ENCODE peak calls at places on chromosome 10, in six cellular contexts. One of them, this sample, is unnamed.

GRCh38 chr10:72242675-72243074 is 26.6 kb upstream of the ASCC1 start:
- DNase-seq in aorta: peak; percentile 84
- DNase-seq in WERI-Rb-1: no peak
- DNase-seq in BE2C: no peak
- DNase-seq in A673: no peak
- DNase-seq in left ventricle myocardium inferior: peak; percentile 68
- DNase-seq in this sample: no peak

GRCh38 chr10:94780844-94781243 is 18.4 kb downstream of the CYP2C19 start:
- DNase-seq in BE2C: no peak
- DNase-seq in aorta: no peak
- DNase-seq in A673: no peak
- DNase-seq in WERI-Rb-1: no peak
- DNase-seq in left ventricle myocardium inferior: no peak
- DNase-seq in this sample: no peak

GRCh38 chr10:44010873-44011602 is 362.4 kb upstream of the ZNF32 start:
- DNase-seq in WERI-Rb-1: no peak
- DNase-seq in aorta: no peak
- DNase-seq in left ventricle myocardium inferior: peak; percentile 41
- DNase-seq in BE2C: no peak
- DNase-seq in A673: no peak
- DNase-seq in this sample: no peak

GRCh38 chr10:86518781-86519180 is 2.8 kb downstream of the WAPL start:
- DNase-seq in aorta: no peak
- DNase-seq in WERI-Rb-1: no peak
- DNase-seq in left ventricle myocardium inferior: no peak
- DNase-seq in A673: no peak
- DNase-seq in BE2C: no peak
- DNase-seq in this sample: no peak

GRCh38 chr10:58820862-58821559 is 308.3 kb downstream of the BICC1 start:
- DNase-seq in BE2C: peak; percentile 39
- DNase-seq in A673: peak; percentile 79
- DNase-seq in aorta: peak; percentile 44
- DNase-seq in left ventricle myocardium inferior: no peak
- DNase-seq in WERI-Rb-1: no peak
- DNase-seq in this sample: no peak

GRCh38 chr10:74502963-74503608 is 323.3 kb upstream of the KAT6B start:
- DNase-seq in left ventricle myocardium inferior: no peak
- DNase-seq in WERI-Rb-1: no peak
- DNase-seq in A673: peak; percentile 94
- DNase-seq in BE2C: no peak
- DNase-seq in aorta: no peak
- DNase-seq in this sample: no peak

GRCh38 chr10:95542330-95542729 is 18.8 kb downstream of the SORBS1 start:
- DNase-seq in A673: no peak
- DNase-seq in WERI-Rb-1: no peak
- DNase-seq in aorta: no peak
- DNase-seq in BE2C: no peak
- DNase-seq in left ventricle myocardium inferior: no peak
- DNase-seq in this sample: no peak

GRCh38 chr10:120949511-120950102 is 98.4 kb downstream of the WDR11 start:
- DNase-seq in aorta: no peak
- DNase-seq in A673: no peak
- DNase-seq in WERI-Rb-1: no peak
- DNase-seq in left ventricle myocardium inferior: no peak
- DNase-seq in BE2C: no peak
- DNase-seq in this sample: no peak

GRCh38 chr10:68560201-68560915 is at the start of gene TET1:
- DNase-seq in BE2C: peak; percentile 76
- DNase-seq in left ventricle myocardium inferior: peak; percentile 50
- DNase-seq in aorta: peak; percentile 50
- DNase-seq in A673: peak; percentile 78
- DNase-seq in WERI-Rb-1: peak; percentile 84
- DNase-seq in this sample: peak; percentile 83

GRCh38 chr10:73908853-73909611 is 1.9 kb upstream of the PLAU start:
- DNase-seq in BE2C: no peak
- DNase-seq in left ventricle myocardium inferior: peak; percentile 33
- DNase-seq in A673: peak; percentile 85
- DNase-seq in aorta: peak; percentile 73
- DNase-seq in WERI-Rb-1: no peak
- DNase-seq in this sample: peak; percentile 99

DNA sequence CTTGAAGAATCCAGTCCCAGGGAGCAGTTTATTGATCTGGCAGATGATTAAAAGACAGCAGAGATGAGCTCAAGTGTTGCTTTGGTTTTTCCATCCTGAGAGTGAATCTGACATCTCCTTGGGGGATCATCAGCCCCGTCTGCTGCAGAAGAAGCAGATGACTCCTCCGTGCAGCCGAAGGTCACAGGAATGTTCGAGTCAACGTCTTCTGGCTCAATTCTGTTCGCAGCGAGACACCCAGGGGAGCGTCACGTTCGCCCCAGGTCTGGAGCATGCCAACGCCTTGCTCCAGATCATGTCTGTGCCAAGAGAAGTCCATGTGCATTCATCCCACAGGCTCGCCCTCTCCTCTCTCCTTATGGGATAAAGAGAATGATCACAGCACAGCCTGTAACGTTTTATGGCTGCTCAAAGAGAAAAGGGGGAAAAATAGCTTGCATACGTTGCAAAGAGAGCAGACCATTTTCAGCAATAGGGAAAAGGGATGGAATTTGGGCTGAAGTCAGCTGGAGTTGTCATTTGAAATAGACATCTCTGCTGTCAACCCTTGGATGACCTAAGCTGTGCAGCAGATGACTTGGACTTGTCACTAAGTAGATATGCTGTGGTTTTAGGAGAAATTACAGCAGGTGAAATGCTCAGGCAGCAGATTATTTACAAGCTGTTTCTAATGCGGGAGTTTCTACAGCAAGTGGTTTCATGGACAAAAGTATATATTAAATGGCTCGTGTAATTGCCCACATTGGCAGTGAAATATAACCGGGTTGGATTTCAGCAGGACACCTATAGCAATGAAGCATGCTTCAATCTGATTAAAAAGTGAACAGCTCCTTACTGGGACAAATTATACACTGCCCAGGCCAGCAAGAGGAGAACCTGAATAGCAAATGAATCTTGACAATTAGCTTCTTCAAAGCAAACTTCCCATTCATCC is 35.5 kb upstream of the LYZL1 start:
- DNase-seq in A673: no peak
- DNase-seq in left ventricle myocardium inferior: no peak
- DNase-seq in aorta: no peak
- DNase-seq in BE2C: no peak
- DNase-seq in WERI-Rb-1: no peak
- DNase-seq in this sample: no peak
- H3K27me3 ChIP-seq in A673: no peaks in the 10 kb centered on the region
- H3K27me3 ChIP-seq in left ventricle myocardium inferior: peaks cover 3% of the 10 kb centered on the region
- H3K27me3 ChIP-seq in aorta: no peaks in the 10 kb centered on the region
- H3K27me3 ChIP-seq in BE2C: no peaks in the 10 kb centered on the region
- H3K27me3 ChIP-seq in WERI-Rb-1: no peaks in the 10 kb centered on the region
- H3K27me3 ChIP-seq in this sample: no peaks in the 10 kb centered on the region

DNA sequence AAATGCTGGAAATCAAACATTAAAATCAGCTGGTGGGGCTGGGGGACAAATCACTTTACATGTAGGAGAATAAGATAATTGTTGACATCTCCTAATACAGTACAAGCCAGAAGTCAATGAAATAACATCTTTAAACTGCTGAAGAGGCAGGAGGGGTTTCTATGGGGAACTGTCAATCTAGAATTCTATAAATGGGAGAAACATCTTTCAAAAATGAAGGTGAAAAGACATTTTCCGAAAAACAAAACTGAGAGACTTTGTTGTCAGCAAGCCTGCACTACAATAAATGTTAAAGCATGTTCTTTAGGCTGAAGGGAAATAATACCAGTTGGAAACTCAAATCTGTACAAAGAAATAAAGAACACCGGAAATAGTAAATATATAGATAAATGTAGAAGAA is 17.3 kb upstream of the MSRB2 start:
- DNase-seq in aorta: no peak
- DNase-seq in A673: no peak
- DNase-seq in left ventricle myocardium inferior: no peak
- DNase-seq in BE2C: no peak
- DNase-seq in WERI-Rb-1: no peak
- DNase-seq in this sample: no peak
- H3K27me3 ChIP-seq in aorta: no peaks in the 10 kb centered on the region
- H3K27me3 ChIP-seq in A673: peaks cover 4% of the 10 kb centered on the region
- H3K27me3 ChIP-seq in left ventricle myocardium inferior: peaks cover 22% of the 10 kb centered on the region
- H3K27me3 ChIP-seq in BE2C: no peaks in the 10 kb centered on the region
- H3K27me3 ChIP-seq in WERI-Rb-1: no peaks in the 10 kb centered on the region
- H3K27me3 ChIP-seq in this sample: no peaks in the 10 kb centered on the region

GRCh38 chr10:11536256-11536655 is 75.2 kb downstream of the USP6NL start:
- DNase-seq in aorta: no peak
- DNase-seq in left ventricle myocardium inferior: no peak
- DNase-seq in BE2C: no peak
- DNase-seq in A673: no peak
- DNase-seq in WERI-Rb-1: no peak
- DNase-seq in this sample: no peak

GRCh38 chr10:11539191-11539868 is 72.1 kb downstream of the USP6NL start:
- DNase-seq in WERI-Rb-1: no peak
- DNase-seq in aorta: no peak
- DNase-seq in A673: peak; percentile 87
- DNase-seq in BE2C: no peak
- DNase-seq in left ventricle myocardium inferior: no peak
- DNase-seq in this sample: no peak

GRCh38 chr10:11541296-11541695 is 70.2 kb downstream of the USP6NL start:
- DNase-seq in BE2C: no peak
- DNase-seq in WERI-Rb-1: no peak
- DNase-seq in aorta: no peak
- DNase-seq in left ventricle myocardium inferior: no peak
- DNase-seq in A673: no peak
- DNase-seq in this sample: no peak

GRCh38 chr10:11535376-11535959 is 76.0 kb downstream of the USP6NL start:
- DNase-seq in A673: no peak
- DNase-seq in aorta: no peak
- DNase-seq in BE2C: no peak
- DNase-seq in left ventricle myocardium inferior: no peak
- DNase-seq in WERI-Rb-1: no peak
- DNase-seq in this sample: no peak

DNA sequence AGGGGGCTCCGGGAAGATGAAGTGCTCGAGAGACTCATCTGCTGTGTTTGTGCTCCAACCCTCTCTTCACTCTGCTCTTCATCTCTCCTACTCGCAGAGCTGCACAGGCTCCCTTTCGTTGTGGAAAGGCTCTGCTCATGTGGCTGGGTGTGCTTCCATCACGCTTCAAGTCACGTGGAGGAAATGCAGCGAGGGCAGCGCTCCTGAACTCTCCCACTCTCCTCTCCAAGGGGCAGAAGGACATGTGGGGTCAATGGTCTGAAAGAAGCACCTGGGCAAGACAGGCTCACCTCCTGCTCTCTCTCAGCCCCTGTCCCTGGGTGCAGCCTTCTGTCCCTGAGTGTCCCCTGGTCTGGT is 72.6 kb downstream of the USP6NL start:
- DNase-seq in aorta: no peak
- DNase-seq in A673: no peak
- DNase-seq in WERI-Rb-1: no peak
- DNase-seq in left ventricle myocardium inferior: no peak
- DNase-seq in BE2C: no peak
- DNase-seq in this sample: no peak
- H3K27me3 ChIP-seq in aorta: no peaks in the 10 kb centered on the region
- H3K27me3 ChIP-seq in A673: no peaks in the 10 kb centered on the region
- H3K27me3 ChIP-seq in WERI-Rb-1: no peaks in the 10 kb centered on the region
- H3K27me3 ChIP-seq in left ventricle myocardium inferior: no peaks in the 10 kb centered on the region
- H3K27me3 ChIP-seq in BE2C: no peaks in the 10 kb centered on the region
- H3K27me3 ChIP-seq in this sample: no peaks in the 10 kb centered on the region

GRCh38 chr10:98016781-98017475 is 13.5 kb downstream of the CRTAC1 start:
- DNase-seq in aorta: no peak
- DNase-seq in BE2C: no peak
- DNase-seq in left ventricle myocardium inferior: no peak
- DNase-seq in A673: no peak
- DNase-seq in WERI-Rb-1: no peak
- DNase-seq in this sample: no peak
- H3K27me3 ChIP-seq in aorta: no peaks in the 10 kb centered on the region
- H3K27me3 ChIP-seq in BE2C: no peaks in the 10 kb centered on the region
- H3K27me3 ChIP-seq in left ventricle myocardium inferior: peaks cover 82% of the 10 kb centered on the region
- H3K27me3 ChIP-seq in A673: peaks cover 71% of the 10 kb centered on the region
- H3K27me3 ChIP-seq in WERI-Rb-1: no peaks in the 10 kb centered on the region
- H3K27me3 ChIP-seq in this sample: peaks cover 51% of the 10 kb centered on the region

DNA sequence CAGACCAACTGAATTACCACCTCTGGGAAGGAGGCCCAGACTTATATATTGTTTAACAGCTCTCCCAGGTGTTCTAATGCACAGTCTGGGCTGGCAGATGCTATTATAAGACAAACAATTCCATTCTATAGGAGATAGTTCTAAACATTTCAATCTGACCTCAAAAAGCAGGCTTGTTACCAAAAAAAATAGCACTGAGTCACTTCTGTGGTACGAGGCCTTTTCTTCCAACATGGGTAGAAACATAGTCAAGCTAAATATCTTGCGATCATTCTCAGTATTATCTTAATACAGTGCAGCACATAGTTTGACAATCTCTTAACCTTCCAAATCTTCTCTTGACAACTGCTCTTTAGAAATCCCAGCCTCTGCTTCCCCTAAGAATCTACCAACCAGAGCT is 46.6 kb upstream of the MKX start:
- DNase-seq in left ventricle myocardium inferior: no peak
- DNase-seq in BE2C: no peak
- DNase-seq in A673: no peak
- DNase-seq in WERI-Rb-1: no peak
- DNase-seq in aorta: no peak
- DNase-seq in this sample: no peak
- H3K27me3 ChIP-seq in left ventricle myocardium inferior: peaks cover 16% of the 10 kb centered on the region
- H3K27me3 ChIP-seq in BE2C: no peaks in the 10 kb centered on the region
- H3K27me3 ChIP-seq in A673: peaks cover 21% of the 10 kb centered on the region
- H3K27me3 ChIP-seq in WERI-Rb-1: no peaks in the 10 kb centered on the region
- H3K27me3 ChIP-seq in aorta: no peaks in the 10 kb centered on the region
- H3K27me3 ChIP-seq in this sample: no peaks in the 10 kb centered on the region

GRCh38 chr10:129853236-129853946 is 110.7 kb downstream of the EBF3 start:
- DNase-seq in BE2C: no peak
- DNase-seq in WERI-Rb-1: no peak
- DNase-seq in A673: peak; percentile 75
- DNase-seq in left ventricle myocardium inferior: no peak
- DNase-seq in aorta: no peak
- DNase-seq in this sample: no peak
- H3K27me3 ChIP-seq in BE2C: no peaks in the 10 kb centered on the region
- H3K27me3 ChIP-seq in WERI-Rb-1: no peaks in the 10 kb centered on the region
- H3K27me3 ChIP-seq in A673: no peaks in the 10 kb centered on the region
- H3K27me3 ChIP-seq in left ventricle myocardium inferior: no peaks in the 10 kb centered on the region
- H3K27me3 ChIP-seq in aorta: peaks cover 1% of the 10 kb centered on the region
- H3K27me3 ChIP-seq in this sample: no peaks in the 10 kb centered on the region

GRCh38 chr10:93568105-93568390 is 1.6 kb downstream of the FFAR4 start:
- DNase-seq in A673: no peak
- DNase-seq in left ventricle myocardium inferior: peak; percentile 22
- DNase-seq in BE2C: no peak
- DNase-seq in WERI-Rb-1: no peak
- DNase-seq in aorta: no peak
- DNase-seq in this sample: no peak
- H3K27me3 ChIP-seq in A673: peaks cover 71% of the 10 kb centered on the region
- H3K27me3 ChIP-seq in left ventricle myocardium inferior: peaks cover 88% of the 10 kb centered on the region
- H3K27me3 ChIP-seq in BE2C: peaks cover 44% of the 10 kb centered on the region
- H3K27me3 ChIP-seq in WERI-Rb-1: no peaks in the 10 kb centered on the region
- H3K27me3 ChIP-seq in aorta: no peaks in the 10 kb centered on the region
- H3K27me3 ChIP-seq in this sample: no peaks in the 10 kb centered on the region

GRCh38 chr10:126836009-126836408 is 69.2 kb upstream of the DOCK1 start:
- DNase-seq in BE2C: no peak
- DNase-seq in left ventricle myocardium inferior: no peak
- DNase-seq in aorta: no peak
- DNase-seq in WERI-Rb-1: no peak
- DNase-seq in A673: no peak
- DNase-seq in this sample: no peak
- H3K27me3 ChIP-seq in BE2C: no peaks in the 10 kb centered on the region
- H3K27me3 ChIP-seq in left ventricle myocardium inferior: peaks cover 39% of the 10 kb centered on the region
- H3K27me3 ChIP-seq in aorta: no peaks in the 10 kb centered on the region
- H3K27me3 ChIP-seq in WERI-Rb-1: peaks cover 3% of the 10 kb centered on the region
- H3K27me3 ChIP-seq in A673: peaks cover 15% of the 10 kb centered on the region
- H3K27me3 ChIP-seq in this sample: no peaks in the 10 kb centered on the region

This sample was measured in SJCRH30.